ENCODE peak calls at places on chromosomes 13 and 19, in six cellular contexts. F, E, B, G, T and W are unnamed samples.

GRCh38 chr13:42107006-42107405 is 58.6 kb downstream of the DGKH start:
- DNase-seq in G (no peak), T (no peak), B (no peak), F (no peak), E (no peak), W (no peak)

GRCh38 chr13:40384976-40385857 is 281.2 kb downstream of the FOXO1 start:
- DNase-seq in T (no peak), F (no peak), E (no peak), G (no peak), B (no peak), W (no peak)

GRCh38 chr19:4676955-4677731 is 7.0 kb upstream of the MYDGF start:
- DNase-seq in F (peak; percentile 59), E (peak; percentile 80), B (peak; percentile 56), G (peak; percentile 87), T (peak; percentile 87), W (no peak)

GRCh38 chr13:97851269-97851668 is 102.2 kb upstream of the IPO5 start:
- DNase-seq in B (no peak), G (no peak), F (no peak), E (no peak), T (no peak), W (no peak)

GRCh38 chr19:27654266-27654990 is 1558.5 kb downstream of the UQCRFS1 start:
- DNase-seq in B (no peak), G (no peak), F (no peak), T (no peak), E (no peak), W (no peak)

GRCh38 chr13:89514534-89515312 is 1832.8 kb upstream of the MIR17HG start:
- DNase-seq in F (no peak), E (no peak), B (peak; percentile 74), T (peak; percentile 20), G (no peak), W (no peak)

GRCh38 chr13:110583178-110583865 is 21.8 kb upstream of the RAB20 start:
- DNase-seq in T (no peak), E (no peak), B (no peak), F (no peak), G (no peak), W (no peak)

GRCh38 chr13:65808061-65808460 is 1422.1 kb downstream of the PCDH9 start:
- DNase-seq in E (no peak), T (no peak), F (no peak), G (no peak), B (peak; percentile 42), W (no peak)

GRCh38 chr13:32427852-32428580 is at the start of gene N4BP2L1:
- DNase-seq in E (peak; percentile 87), B (peak; percentile 51), T (peak; percentile 53), F (peak; percentile 91), G (peak; percentile 83), W (no peak)

GRCh38 chr13:33487575-33488243 is 202.2 kb upstream of the STARD13 start:
- DNase-seq in E (no peak), G (no peak), T (no peak), B (peak; percentile 65), F (peak; percentile 39), W (peak; percentile 38)

GRCh38 chr13:42796747-42797356 is 15.5 kb downstream of the FAM216B start:
- DNase-seq in E (no peak), F (no peak), G (no peak), T (no peak), B (no peak), W (no peak)

GRCh38 chr19:17500447-17501198 is 10.8 kb upstream of the PGLS start:
- DNase-seq in B (no peak), T (no peak), F (no peak), G (no peak), E (no peak), W (no peak)

GRCh38 chr13:113172419-113172926 is 14.0 kb downstream of the PROZ start:
- DNase-seq in F (no peak), G (no peak), T (no peak), B (no peak), E (no peak), W (no peak)

DNA sequence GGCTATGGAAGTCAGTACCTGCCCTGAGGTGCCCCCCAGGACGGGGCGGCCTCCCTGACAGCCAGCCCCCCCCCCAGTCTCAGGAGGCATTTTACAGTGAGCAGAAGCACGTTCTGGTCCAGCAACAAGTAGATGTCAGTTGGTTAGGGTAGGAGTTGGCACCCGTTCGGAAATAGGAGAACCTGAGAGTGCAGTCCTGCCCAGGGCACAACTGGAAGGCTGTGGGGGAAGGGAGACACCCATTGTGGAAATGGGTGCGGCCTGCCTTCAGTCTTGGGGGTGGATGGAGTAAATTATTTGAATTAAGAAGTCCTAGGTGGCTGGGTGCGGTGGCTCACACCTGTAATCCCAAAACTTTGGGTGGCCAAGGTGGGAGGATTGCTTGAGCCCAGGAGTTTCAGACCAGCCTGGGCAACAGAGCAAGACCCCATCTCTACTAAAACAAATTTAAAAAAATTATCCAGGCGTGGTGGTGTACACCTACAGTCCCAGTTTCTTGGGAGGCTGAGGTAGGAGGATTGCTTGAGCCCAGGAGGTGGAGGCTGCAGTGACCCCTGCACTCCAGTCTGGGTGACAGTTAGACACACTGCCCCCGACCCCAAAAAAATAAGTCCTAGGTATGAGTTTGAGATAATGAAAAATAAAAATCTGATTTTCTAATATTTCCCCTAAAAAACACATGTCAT is 1.2 kb downstream of the CIRBP start:
- DNase-seq in F (no peak), G (peak; percentile 80), E (no peak), B (no peak), T (no peak), W (no peak)
- TF ChIP-seq CTCF in F (no peak), G (no peak), E (no peak), B (no peak), T (no peak), W (no peak)

GRCh38 chr13:30862707-30863106 is 43.4 kb upstream of the MEDAG start:
- DNase-seq in G (peak; percentile 92), F (no peak), B (no peak), T (peak; percentile 22), E (peak; percentile 85), W (no peak)
- TF ChIP-seq CTCF in G (no peak), F (no peak), B (no peak), T (no peak), E (no peak), W (no peak)

GRCh38 chr19:40742477-40742876 is 7.8 kb downstream of the ACTMAP start:
- DNase-seq in F (no peak), B (no peak), G (no peak), T (no peak), E (no peak), W (no peak)

GRCh38 chr19:40740747-40741146 is 9.5 kb downstream of the ACTMAP start:
- DNase-seq in G (peak; percentile 86), T (no peak), B (no peak), F (no peak), E (peak; percentile 87), W (peak; percentile 78)

GRCh38 chr19:40743926-40744325 is 6.4 kb downstream of the ACTMAP start:
- DNase-seq in T (no peak), F (no peak), B (no peak), E (no peak), G (no peak), W (no peak)

GRCh38 chr19:40739871-40740703 is 10.2 kb downstream of the ACTMAP start:
- DNase-seq in E (no peak), G (no peak), F (no peak), T (no peak), B (no peak), W (no peak)

GRCh38 chr19:40741527-40742390 is 8.5 kb downstream of the ACTMAP start:
- DNase-seq in G (no peak), F (no peak), B (no peak), T (no peak), E (no peak), W (no peak)
- TF ChIP-seq CTCF in G (no peak), F (no peak), B (no peak), T (no peak), E (no peak), W (no peak)

GRCh38 chr19:43723588-43723987 is 7.7 kb downstream of the IRGC start:
- DNase-seq in G (no peak), B (peak; percentile 27), E (no peak), F (no peak), T (no peak), W (no peak)
- TF ChIP-seq CTCF in G (peak; percentile 4), B (peak; percentile 42), E (no peak), F (no peak), T (no peak), W (peak; percentile 28)

GRCh38 chr13:49225358-49226042 is 5.4 kb downstream of the MLNR start:
- DNase-seq in E (no peak), T (no peak), B (peak; percentile 52), F (no peak), G (no peak), W (no peak)
- TF ChIP-seq CTCF in E (no peak), T (no peak), B (no peak), F (no peak), G (no peak), W (no peak)

DNA sequence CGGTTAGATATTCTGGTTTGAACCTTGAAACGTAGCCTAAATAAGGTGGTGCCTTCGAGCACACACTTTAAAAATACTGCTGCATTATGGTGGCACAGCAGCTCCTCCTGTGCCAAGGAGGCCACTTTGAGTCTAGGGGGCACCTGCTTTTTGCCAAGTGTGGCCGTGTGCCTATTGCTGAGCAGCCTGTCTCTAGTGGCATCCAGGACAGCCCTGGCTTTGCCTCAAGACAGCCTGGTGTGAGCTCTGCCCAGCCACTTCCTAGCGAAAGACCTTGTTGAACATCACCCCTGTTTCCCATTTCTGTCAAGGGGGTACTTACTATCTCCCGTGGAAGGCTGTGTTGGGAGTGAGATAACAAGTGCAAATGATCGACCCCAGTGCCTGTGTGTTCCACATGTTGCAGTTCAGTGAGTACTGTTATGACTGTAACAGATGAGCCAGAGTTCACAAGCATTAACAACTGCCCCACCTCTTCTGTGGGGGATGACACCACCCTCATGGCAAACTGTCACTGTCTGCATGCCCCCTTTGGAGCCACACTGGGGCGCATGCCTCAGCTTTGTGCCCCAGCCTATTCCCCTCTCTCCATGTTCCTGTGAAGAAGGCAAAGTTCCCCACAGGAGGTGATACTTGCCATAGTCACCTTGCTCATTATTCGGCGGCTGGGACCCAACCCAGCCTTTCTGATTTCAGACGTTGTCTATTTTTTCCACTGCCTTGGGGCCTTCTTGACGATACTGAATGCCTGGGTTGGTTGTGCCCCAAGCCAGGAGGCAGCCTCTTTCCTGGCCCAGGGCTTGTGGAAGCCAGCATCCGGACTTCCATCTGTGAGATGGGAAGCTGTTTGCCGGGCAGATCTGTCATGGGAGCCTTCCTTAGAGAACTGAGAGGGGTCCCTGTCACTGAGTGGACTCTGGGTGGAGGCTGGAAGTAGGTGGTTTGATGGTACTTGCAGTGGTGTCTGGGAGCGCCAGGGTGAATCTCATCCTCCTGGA is 5.4 kb downstream of the GATAD2A start:
- DNase-seq in T (no peak), G (no peak), E (no peak), F (peak; percentile 46), B (no peak), W (no peak)
- TF ChIP-seq CTCF in T (no peak), G (no peak), E (no peak), F (no peak), B (no peak), W (no peak)

GRCh38 chr13:87698268-87698667 is 27.1 kb downstream of the SLITRK5 start:
- DNase-seq in T (no peak), B (no peak), E (no peak), G (no peak), F (no peak), W (no peak)
- TF ChIP-seq CTCF in T (no peak), B (no peak), E (no peak), G (no peak), F (no peak), W (no peak)

GRCh38 chr13:44347905-44348304 is 25.7 kb upstream of the SERP2 start:
- DNase-seq in B (no peak), T (no peak), E (no peak), G (no peak), F (no peak), W (no peak)
- TF ChIP-seq CTCF in B (no peak), T (no peak), E (no peak), G (no peak), F (no peak), W (no peak)

GRCh38 chr19:38564981-38565685 is 52.6 kb downstream of the MAP4K1 start:
- DNase-seq in F (peak; percentile 64), B (no peak), E (no peak), T (no peak), G (peak; percentile 51), W (no peak)
- TF ChIP-seq CTCF in F (no peak), B (no peak), E (no peak), T (no peak), G (no peak), W (no peak)